ENCODE peak calls at places on chromosomes 4 and X, in seven cellular contexts. One of them, this sample, is unnamed.

GRCh38 chrX:123731987-123732678 is 719 bp downstream of the THOC2 start:
- DNase-seq in mucosa of descending colon: peak
- DNase-seq in transverse colon: peak
- DNase-seq in HCT116: no peak
- DNase-seq in psoas muscle: peak
- DNase-seq in astrocyte of the cerebellum: no peak
- DNase-seq in IMR-90: peak
- DNase-seq in this sample: no peak

GRCh38 chr4:26094076-26094475 is 180.1 kb downstream of the SMIM20 start:
- DNase-seq in mucosa of descending colon: no peak
- DNase-seq in transverse colon: no peak
- DNase-seq in HCT116: no peak
- DNase-seq in psoas muscle: no peak
- DNase-seq in astrocyte of the cerebellum: no peak
- DNase-seq in IMR-90: peak
- DNase-seq in this sample: no peak

GRCh38 chr4:1330761-1331590 is 16.0 kb upstream of the UVSSA start:
- DNase-seq in mucosa of descending colon: no peak
- DNase-seq in transverse colon: no peak
- DNase-seq in HCT116: no peak
- DNase-seq in psoas muscle: peak
- DNase-seq in astrocyte of the cerebellum: no peak
- DNase-seq in IMR-90: no peak
- DNase-seq in this sample: no peak

GRCh38 chr4:156948738-156949137 is 22.9 kb downstream of the PDGFC start:
- DNase-seq in mucosa of descending colon: no peak
- DNase-seq in transverse colon: no peak
- DNase-seq in HCT116: no peak
- DNase-seq in psoas muscle: no peak
- DNase-seq in astrocyte of the cerebellum: no peak
- DNase-seq in IMR-90: no peak
- DNase-seq in this sample: no peak

GRCh38 chrX:40006025-40007017 is 91.4 kb downstream of the BCOR start:
- DNase-seq in mucosa of descending colon: peak
- DNase-seq in transverse colon: peak
- DNase-seq in HCT116: no peak
- DNase-seq in psoas muscle: peak
- DNase-seq in astrocyte of the cerebellum: no peak
- DNase-seq in IMR-90: no peak
- DNase-seq in this sample: no peak

GRCh38 chr4:102612824-102613366 is 111.7 kb downstream of the NFKB1 start:
- DNase-seq in mucosa of descending colon: no peak
- DNase-seq in transverse colon: no peak
- DNase-seq in HCT116: no peak
- DNase-seq in psoas muscle: no peak
- DNase-seq in astrocyte of the cerebellum: no peak
- DNase-seq in IMR-90: no peak
- DNase-seq in this sample: no peak

GRCh38 chr4:85672116-85672515 is 197.2 kb downstream of the ARHGAP24 start:
- DNase-seq in mucosa of descending colon: no peak
- DNase-seq in transverse colon: no peak
- DNase-seq in HCT116: no peak
- DNase-seq in psoas muscle: no peak
- DNase-seq in astrocyte of the cerebellum: no peak
- DNase-seq in IMR-90: no peak
- DNase-seq in this sample: no peak

GRCh38 chrX:130566028-130566683 is 164.4 kb downstream of the RBMX2 start:
- DNase-seq in mucosa of descending colon: no peak
- DNase-seq in transverse colon: no peak
- DNase-seq in HCT116: no peak
- DNase-seq in psoas muscle: no peak
- DNase-seq in astrocyte of the cerebellum: no peak
- DNase-seq in IMR-90: no peak
- DNase-seq in this sample: no peak

GRCh38 chr4:186158021-186158859 is 33.1 kb upstream of the CYP4V2 start:
- DNase-seq in mucosa of descending colon: no peak
- DNase-seq in transverse colon: no peak
- DNase-seq in HCT116: no peak
- DNase-seq in psoas muscle: no peak
- DNase-seq in astrocyte of the cerebellum: no peak
- DNase-seq in IMR-90: no peak
- DNase-seq in this sample: no peak

GRCh38 chr4:73729534-73730165 is 10.7 kb upstream of the CXCL8 start:
- DNase-seq in mucosa of descending colon: peak
- DNase-seq in transverse colon: peak
- DNase-seq in HCT116: peak
- DNase-seq in psoas muscle: peak
- DNase-seq in astrocyte of the cerebellum: peak
- DNase-seq in IMR-90: peak
- DNase-seq in this sample: peak

GRCh38 chr4:72283357-72283756 is 251.6 kb downstream of the NPFFR2 start:
- DNase-seq in mucosa of descending colon: no peak
- DNase-seq in transverse colon: no peak
- DNase-seq in HCT116: no peak
- DNase-seq in psoas muscle: no peak
- DNase-seq in astrocyte of the cerebellum: no peak
- DNase-seq in IMR-90: no peak
- DNase-seq in this sample: no peak

GRCh38 chrX:38798956-38799355 is 2.3 kb upstream of the MID1IP1 start:
- DNase-seq in mucosa of descending colon: no peak
- DNase-seq in transverse colon: no peak
- DNase-seq in HCT116: no peak
- DNase-seq in psoas muscle: no peak
- DNase-seq in astrocyte of the cerebellum: peak
- DNase-seq in IMR-90: peak
- DNase-seq in this sample: no peak

GRCh38 chr4:39320381-39321115 is 45.6 kb downstream of the RFC1 start:
- DNase-seq in mucosa of descending colon: no peak
- DNase-seq in transverse colon: no peak
- DNase-seq in HCT116: no peak
- DNase-seq in psoas muscle: no peak
- DNase-seq in astrocyte of the cerebellum: no peak
- DNase-seq in IMR-90: peak
- DNase-seq in this sample: no peak

GRCh38 chr4:7183161-7183560 is 9.2 kb upstream of the SORCS2 start:
- DNase-seq in mucosa of descending colon: no peak
- DNase-seq in transverse colon: no peak
- DNase-seq in HCT116: no peak
- DNase-seq in psoas muscle: no peak
- DNase-seq in astrocyte of the cerebellum: no peak
- DNase-seq in IMR-90: no peak
- DNase-seq in this sample: no peak

GRCh38 chr4:139017861-139018260 is 2.3 kb downstream of the NOCT start:
- DNase-seq in mucosa of descending colon: no peak
- DNase-seq in transverse colon: no peak
- DNase-seq in HCT116: no peak
- DNase-seq in psoas muscle: no peak
- DNase-seq in astrocyte of the cerebellum: no peak
- DNase-seq in IMR-90: no peak
- DNase-seq in this sample: no peak

GRCh38 chr4:168440442-168441264 is 39.6 kb downstream of the DDX60L start:
- DNase-seq in mucosa of descending colon: no peak
- DNase-seq in transverse colon: no peak
- DNase-seq in HCT116: peak
- DNase-seq in psoas muscle: no peak
- DNase-seq in astrocyte of the cerebellum: peak
- DNase-seq in IMR-90: peak
- DNase-seq in this sample: no peak

GRCh38 chrX:107552976-107553375 is 75.3 kb upstream of the PRPS1 start:
- DNase-seq in mucosa of descending colon: no peak
- DNase-seq in transverse colon: no peak
- DNase-seq in HCT116: no peak
- DNase-seq in psoas muscle: no peak
- DNase-seq in astrocyte of the cerebellum: no peak
- DNase-seq in IMR-90: no peak
- DNase-seq in this sample: no peak

GRCh38 chr4:139176299-139177048 is 544 bp downstream of the ELF2 start:
- DNase-seq in mucosa of descending colon: peak
- DNase-seq in transverse colon: peak
- DNase-seq in HCT116: peak
- DNase-seq in psoas muscle: peak
- DNase-seq in astrocyte of the cerebellum: no peak
- DNase-seq in IMR-90: peak
- DNase-seq in this sample: no peak

GRCh38 chr4:5693871-5694270 is 14.5 kb downstream of the EVC2 start:
- DNase-seq in mucosa of descending colon: no peak
- DNase-seq in transverse colon: no peak
- DNase-seq in HCT116: no peak
- DNase-seq in psoas muscle: no peak
- DNase-seq in astrocyte of the cerebellum: no peak
- DNase-seq in IMR-90: peak
- DNase-seq in this sample: no peak

GRCh38 chr4:56908206-56909082 is 744 bp downstream of the REST start:
- DNase-seq in mucosa of descending colon: peak
- DNase-seq in transverse colon: peak
- DNase-seq in HCT116: no peak
- DNase-seq in psoas muscle: peak
- DNase-seq in astrocyte of the cerebellum: peak
- DNase-seq in IMR-90: peak
- DNase-seq in this sample: no peak

DNA sequence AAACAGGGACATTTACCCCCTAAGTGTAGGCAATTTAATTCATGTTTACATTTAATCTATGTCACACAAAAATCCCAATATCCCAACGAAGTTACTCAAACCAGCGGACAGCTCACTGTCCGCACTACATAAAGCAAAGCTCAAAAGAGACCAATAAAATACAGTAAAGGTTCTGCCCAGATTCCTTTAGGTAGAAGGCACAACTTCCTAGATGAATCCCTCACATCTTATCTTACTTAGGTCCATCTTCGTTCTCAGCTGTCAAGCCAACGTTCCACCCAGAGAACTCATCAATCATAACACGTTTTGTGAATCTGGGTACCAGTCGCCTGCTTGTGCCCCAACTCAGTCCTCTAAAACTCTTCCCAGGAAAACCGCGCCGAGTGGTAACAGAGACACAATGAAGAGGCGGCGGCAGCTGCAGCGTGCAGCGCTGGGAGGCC is 1.7 kb downstream of the HNRNPDL start:
- DNase-seq in mucosa of descending colon: no peak
- DNase-seq in transverse colon: no peak
- DNase-seq in HCT116: no peak
- DNase-seq in psoas muscle: no peak
- DNase-seq in astrocyte of the cerebellum: no peak
- DNase-seq in IMR-90: no peak
- DNase-seq in this sample: no peak
- H3K4me3 ChIP-seq in mucosa of descending colon: peak
- H3K4me3 ChIP-seq in transverse colon: peak
- H3K4me3 ChIP-seq in HCT116: peak
- H3K4me3 ChIP-seq in psoas muscle: peak
- H3K4me3 ChIP-seq in astrocyte of the cerebellum: peak
- H3K4me3 ChIP-seq in IMR-90: peak
- H3K4me3 ChIP-seq in this sample: peak

DNA sequence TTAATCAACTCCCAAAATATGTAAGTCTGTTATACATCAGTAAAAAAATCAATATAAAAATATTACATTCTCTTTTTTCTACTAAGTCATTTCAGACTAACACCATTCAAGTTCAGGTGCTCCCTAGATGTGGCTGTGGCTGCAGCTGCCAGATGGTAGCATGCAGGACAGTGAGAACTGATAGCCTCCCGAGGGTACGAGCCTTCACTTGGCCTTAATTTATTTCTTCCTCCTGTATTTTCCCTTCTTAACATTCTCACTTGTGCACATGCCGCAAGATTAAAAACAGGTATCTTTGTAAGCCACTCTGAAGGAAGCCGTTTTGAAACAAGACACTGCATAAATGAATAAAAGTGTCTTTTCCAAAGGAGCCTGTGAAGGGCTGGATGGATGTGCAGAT is 97.2 kb downstream of the KLHL8 start:
- DNase-seq in mucosa of descending colon: no peak
- DNase-seq in transverse colon: no peak
- DNase-seq in HCT116: no peak
- DNase-seq in psoas muscle: no peak
- DNase-seq in astrocyte of the cerebellum: no peak
- DNase-seq in IMR-90: no peak
- DNase-seq in this sample: no peak
- TF ChIP-seq CTCF in mucosa of descending colon: no peak
- TF ChIP-seq CTCF in transverse colon: no peak
- TF ChIP-seq CTCF in HCT116: no peak
- TF ChIP-seq CTCF in psoas muscle: no peak
- TF ChIP-seq CTCF in astrocyte of the cerebellum: no peak
- TF ChIP-seq CTCF in IMR-90: no peak
- TF ChIP-seq CTCF in this sample: no peak

DNA sequence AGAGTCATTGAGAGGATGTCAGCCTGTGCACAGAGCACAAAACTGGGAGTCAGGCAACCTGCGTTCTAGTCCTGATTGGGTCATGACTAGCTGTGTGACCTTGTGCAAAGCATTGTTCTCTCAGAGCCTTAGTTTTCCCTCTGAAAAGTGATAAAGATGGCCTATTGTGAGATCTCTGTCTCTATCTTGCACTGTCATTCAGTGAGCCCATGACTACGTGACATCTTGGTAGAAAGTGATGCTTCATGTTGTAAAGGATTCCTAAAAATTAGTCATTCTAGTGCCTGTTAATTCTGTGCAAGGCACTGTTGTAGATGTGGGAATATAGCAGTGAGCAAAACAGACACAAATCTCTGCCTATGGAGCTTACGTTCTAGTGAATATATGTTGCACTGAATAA is 2.5 kb downstream of the PGRMC1 start:
- DNase-seq in mucosa of descending colon: no peak
- DNase-seq in transverse colon: no peak
- DNase-seq in HCT116: no peak
- DNase-seq in psoas muscle: no peak
- DNase-seq in astrocyte of the cerebellum: no peak
- DNase-seq in IMR-90: peak
- DNase-seq in this sample: no peak
- H3K4me3 ChIP-seq in mucosa of descending colon: no peak
- H3K4me3 ChIP-seq in transverse colon: no peak
- H3K4me3 ChIP-seq in HCT116: no peak
- H3K4me3 ChIP-seq in psoas muscle: no peak
- H3K4me3 ChIP-seq in astrocyte of the cerebellum: peak
- H3K4me3 ChIP-seq in IMR-90: peak
- H3K4me3 ChIP-seq in this sample: no peak

DNA sequence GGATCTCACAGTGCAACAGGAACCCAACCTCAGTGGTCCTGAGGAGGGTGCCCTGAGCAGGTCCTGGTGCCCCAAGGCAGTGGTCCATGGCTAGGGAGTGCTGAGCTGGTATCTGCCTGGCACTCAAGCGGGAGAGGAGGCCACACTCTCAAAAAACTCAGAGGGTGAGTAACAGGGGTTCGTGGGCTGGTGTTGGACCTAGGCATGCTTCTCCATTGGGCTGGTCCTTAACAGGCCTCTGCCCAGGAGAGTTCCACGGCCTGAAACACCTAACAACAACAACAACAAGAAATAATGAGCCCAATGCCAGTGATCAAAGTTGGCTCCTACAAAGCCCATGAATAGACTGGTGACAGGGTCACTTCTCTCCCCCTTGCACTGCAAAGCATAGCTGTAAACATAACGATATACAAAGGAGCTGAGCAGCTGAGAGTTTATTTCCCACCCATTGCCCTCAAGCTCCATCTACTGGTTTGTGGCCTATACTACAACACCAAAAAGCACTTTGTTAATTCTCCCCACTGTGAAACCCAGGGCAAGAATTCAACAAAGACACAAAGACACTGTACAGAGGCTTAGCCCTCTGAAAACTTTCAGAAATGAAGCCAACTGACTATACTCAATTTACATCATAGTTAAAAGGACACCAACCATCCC is 736.2 kb upstream of the ADGRL3 start:
- DNase-seq in mucosa of descending colon: no peak
- DNase-seq in transverse colon: no peak
- DNase-seq in HCT116: no peak
- DNase-seq in psoas muscle: no peak
- DNase-seq in astrocyte of the cerebellum: no peak
- DNase-seq in IMR-90: no peak
- DNase-seq in this sample: no peak
- TF ChIP-seq CTCF in mucosa of descending colon: no peak
- TF ChIP-seq CTCF in transverse colon: no peak
- TF ChIP-seq CTCF in HCT116: peak
- TF ChIP-seq CTCF in psoas muscle: no peak
- TF ChIP-seq CTCF in astrocyte of the cerebellum: peak
- TF ChIP-seq CTCF in IMR-90: peak
- TF ChIP-seq CTCF in this sample: peak

GRCh38 chr4:17616283-17616682 is 1.8 kb downstream of the MED28 start:
- DNase-seq in mucosa of descending colon: no peak
- DNase-seq in transverse colon: no peak
- DNase-seq in HCT116: no peak
- DNase-seq in psoas muscle: no peak
- DNase-seq in astrocyte of the cerebellum: no peak
- DNase-seq in IMR-90: no peak
- DNase-seq in this sample: no peak
- H3K4me3 ChIP-seq in mucosa of descending colon: no peak
- H3K4me3 ChIP-seq in transverse colon: no peak
- H3K4me3 ChIP-seq in HCT116: no peak
- H3K4me3 ChIP-seq in psoas muscle: peak
- H3K4me3 ChIP-seq in astrocyte of the cerebellum: no peak
- H3K4me3 ChIP-seq in IMR-90: no peak
- H3K4me3 ChIP-seq in this sample: no peak

This sample was measured in LNCaP clone FGC.